ENCODE peak calls at places on chromosomes 16 and 17, in ten cellular contexts. D is cardiac muscle cell; S is iPS-NIHi11; N is coronary artery; X is NCI-H1694 treated with DMSO at 0.1 percent for 48 hours; I is cardiac fibroblast; G is ovary; V is stimulated activated CD4-positive, alpha-beta T cell treated with anti-CD3 and anti-CD28 coated beads, Interleukin-1b, Interleukin-23, amount 100 ng/mL, for 1 hour; U is CD8-positive, alpha-beta T cell; Q is activated CD4-positive, alpha-beta T cell treated with anti-CD3 and anti-CD28 coated beads for 24 hours. M is an unnamed sample.

GRCh38 chr17:17032131-17032692 is 10.0 kb upstream of the MPRIP start:
- DNase-seq in Q (no peak), G (peak), V (no peak), X (no peak), N (no peak), D (no peak), S (no peak), I (peak), U (no peak), M (no peak)

GRCh38 chr17:79625706-79626105 is 14.9 kb upstream of the RBFOX3 start:
- DNase-seq in N (peak), Q (no peak), X (no peak), G (no peak), I (no peak), S (no peak), D (no peak), U (no peak), V (no peak), M (no peak)

GRCh38 chr16:88936008-88936912 is 40.7 kb downstream of the CBFA2T3 start:
- DNase-seq in Q (no peak), G (no peak), I (no peak), D (no peak), S (no peak), X (no peak), V (no peak), N (no peak), U (no peak), M (no peak)

GRCh38 chr16:4263504-4264436 is 9.1 kb downstream of the TFAP4 start:
- DNase-seq in U (no peak), N (no peak), X (no peak), I (peak), S (peak), D (peak), G (peak), V (no peak), Q (no peak), M (no peak)

GRCh38 chr17:4968916-4969550 is 1.4 kb upstream of the SPAG7 start:
- DNase-seq in N (no peak), D (no peak), X (no peak), I (peak), V (no peak), Q (no peak), U (no peak), G (peak), S (no peak), M (no peak)

GRCh38 chr16:83720981-83721380 is 86.8 kb upstream of the HSBP1 start:
- DNase-seq in U (no peak), N (no peak), D (no peak), Q (no peak), V (no peak), S (no peak), I (no peak), G (no peak), X (no peak), M (no peak)

GRCh38 chr17:12928736-12929135 is 89.1 kb downstream of the ELAC2 start:
- DNase-seq in V (no peak), X (peak), S (peak), U (no peak), N (no peak), D (no peak), G (no peak), Q (no peak), I (peak), M (no peak)

GRCh38 chr16:66170989-66171388 is 195.5 kb upstream of the CDH5 start:
- DNase-seq in U (no peak), V (no peak), X (no peak), G (no peak), I (no peak), D (no peak), Q (no peak), S (no peak), N (peak), M (no peak)

GRCh38 chr17:69388791-69389442 is 25.6 kb upstream of the MAP2K6 start:
- DNase-seq in X (no peak), U (no peak), V (no peak), Q (no peak), I (no peak), D (no peak), N (no peak), G (no peak), S (no peak), M (no peak)

GRCh38 chr16:70770968-70771552 is 29.9 kb downstream of the VAC14 start:
- DNase-seq in U (peak), X (peak), G (peak), Q (peak), I (peak), N (no peak), D (peak), S (peak), V (peak), M (no peak)

GRCh38 chr16:12436201-12436657 is 367.5 kb downstream of the CPPED1 start:
- DNase-seq in V (no peak), D (peak), U (no peak), X (peak), G (no peak), Q (no peak), S (peak), N (no peak), I (no peak), M (no peak)

GRCh38 chr17:71975998-71976649 is 144.7 kb upstream of the SOX9 start:
- DNase-seq in X (no peak), S (no peak), I (peak), D (no peak), V (no peak), G (peak), N (peak), U (no peak), Q (no peak), M (no peak)

GRCh38 chr16:86353185-86353584 is 157.1 kb upstream of the FOXF1 start:
- DNase-seq in X (no peak), D (no peak), V (no peak), S (no peak), I (peak), Q (no peak), G (no peak), U (no peak), N (no peak), M (no peak)

GRCh38 chr17:82108038-82108998 is 10.3 kb upstream of the FASN start:
- DNase-seq in X (no peak), Q (no peak), N (no peak), V (no peak), G (no peak), U (no peak), S (no peak), I (no peak), D (no peak), M (no peak)